ENCODE peak calls at places on chromosomes 11 and 22, in eight cellular contexts. K is neuronal stem cell; W is right lobe of liver; T is aorta; S is H1; N is CD4-positive, CD25-positive, alpha-beta regulatory T cell; L is kidney; C is psoas muscle. H is an unnamed sample.

GRCh38 chr11:2099523-2100316 is 39.5 kb downstream of the IGF2 start:
- DNase-seq in L (peak; percentile 75), C (peak; percentile 16), K (no peak), S (no peak), T (peak; percentile 70), W (no peak), N (no peak), H (no peak)

GRCh38 chr11:76385903-76386302 is 4.8 kb downstream of the GVQW3 start:
- DNase-seq in W (peak; percentile 76), N (no peak), L (no peak), C (no peak), T (no peak), S (peak; percentile 2), K (no peak), H (no peak)

GRCh38 chr11:125036933-125037332 is 26.2 kb upstream of the SLC37A2 start:
- DNase-seq in L (no peak), K (no peak), C (no peak), S (no peak), N (no peak), T (no peak), W (no peak), H (no peak)

GRCh38 chr11:105696000-105696399 is 86.1 kb downstream of the GRIA4 start:
- DNase-seq in C (no peak), N (no peak), W (no peak), S (no peak), L (no peak), T (no peak), K (no peak), H (no peak)

GRCh38 chr11:64620286-64620962 is 29.4 kb downstream of the SLC22A12 start:
- DNase-seq in C (no peak), L (no peak), K (no peak), S (no peak), N (no peak), T (no peak), W (peak; percentile 58), H (no peak)

GRCh38 chr11:29009426-29009825 is 901.2 kb downstream of the METTL15 start:
- DNase-seq in W (no peak), S (no peak), K (no peak), T (no peak), N (no peak), L (no peak), C (no peak), H (no peak)

GRCh38 chr11:57792870-57793269 is 31.3 kb downstream of the CTNND1 start:
- DNase-seq in C (no peak), T (no peak), W (no peak), L (no peak), N (no peak), S (no peak), K (no peak), H (no peak)

GRCh38 chr11:38751421-38751820 is 2153.4 kb upstream of the RAG2 start:
- DNase-seq in S (no peak), T (no peak), N (no peak), W (no peak), L (no peak), C (no peak), K (no peak), H (no peak)

GRCh38 chr11:78657441-78657840 is 82.8 kb upstream of the NARS2 start:
- DNase-seq in L (no peak), C (no peak), K (no peak), W (no peak), T (no peak), N (no peak), S (no peak), H (no peak)

GRCh38 chr11:22976146-22976545 is 115.9 kb upstream of the CCDC179 start:
- DNase-seq in S (no peak), K (no peak), T (no peak), W (peak; percentile 60), C (peak; percentile 11), L (no peak), N (no peak), H (no peak)

GRCh38 chr22:44373234-44373633 is 60.5 kb upstream of the SHISAL1 start:
- DNase-seq in N (no peak), T (peak; percentile 21), L (peak; percentile 35), W (peak; percentile 88), K (no peak), S (no peak), C (no peak), H (no peak)

GRCh38 chr11:75472081-75472732 is 39.2 kb upstream of the KLHL35 start:
- DNase-seq in N (no peak), L (peak; percentile 65), S (no peak), T (peak; percentile 45), W (no peak), C (no peak), K (no peak), H (no peak)

GRCh38 chr11:76206327-76207081 is at the start of gene WNT11:
- DNase-seq in C (peak; percentile 70), N (peak; percentile 32), S (no peak), W (no peak), T (peak; percentile 87), K (peak; percentile 76), L (peak; percentile 85), H (no peak)

GRCh38 chr11:94786264-94787126 is 18.3 kb downstream of the AMOTL1 start:
- DNase-seq in T (no peak), K (no peak), W (no peak), S (no peak), C (no peak), N (no peak), L (no peak), H (no peak)

GRCh38 chr11:65786008-65786785 is 666 bp upstream of the OVOL1 start:
- DNase-seq in C (no peak), N (no peak), T (peak; percentile 54), L (peak; percentile 81), K (no peak), W (no peak), S (no peak), H (no peak)

GRCh38 chr22:17927062-17927461 is 97.3 kb downstream of the MICAL3 start:
- DNase-seq in K (no peak), S (no peak), L (no peak), T (no peak), W (no peak), C (no peak), N (no peak), H (no peak)

GRCh38 chr22:48346911-48347310 is 1480.8 kb downstream of the BRD1 start:
- DNase-seq in K (no peak), W (no peak), S (no peak), T (peak; percentile 54), L (peak; percentile 61), N (no peak), C (no peak), H (no peak)

GRCh38 chr11:115498354-115498753 is 5.9 kb downstream of the CADM1 start:
- DNase-seq in S (no peak), L (no peak), W (no peak), T (no peak), C (no peak), K (no peak), N (no peak), H (no peak)

GRCh38 chr11:133834399-133835257 is 10.7 kb downstream of the SPATA19 start:
- DNase-seq in W (no peak), T (no peak), L (no peak), K (no peak), N (no peak), S (no peak), C (no peak), H (no peak)
- H3K4me1 ChIP-seq in W (no peaks in the 10 kb centered on the region), T (no peaks in the 10 kb centered on the region), L (no peaks in the 10 kb centered on the region), K (no peaks in the 10 kb centered on the region), N (no peaks in the 10 kb centered on the region), S (no peaks in the 10 kb centered on the region), C (no peaks in the 10 kb centered on the region), H (no peaks in the 10 kb centered on the region)

GRCh38 chr11:92546089-92546488 is 321.5 kb downstream of the FAT3 start:
- DNase-seq in T (no peak), L (no peak), N (no peak), S (no peak), C (no peak), W (no peak), K (no peak), H (no peak)
- H3K4me1 ChIP-seq in T (peaks cover 1% of the 10 kb centered on the region), L (no peaks in the 10 kb centered on the region), N (no peaks in the 10 kb centered on the region), S (peaks cover 7% of the 10 kb centered on the region), C (no peaks in the 10 kb centered on the region), W (no peaks in the 10 kb centered on the region), K (peaks cover 16% of the 10 kb centered on the region), H (peaks cover 5% of the 10 kb centered on the region)

GRCh38 chr11:111912535-111912934 is at the start of gene HSPB2:
- DNase-seq in C (peak; percentile 52), S (no peak), W (no peak), N (no peak), L (peak; percentile 78), K (no peak), T (peak; percentile 84), H (no peak)
- H3K4me1 ChIP-seq in C (peaks cover 23% of the 10 kb centered on the region), S (peaks cover 5% of the 10 kb centered on the region), W (peaks cover under 1% of the 10 kb centered on the region), N (no peaks in the 10 kb centered on the region), L (peaks cover 13% of the 10 kb centered on the region), K (peaks cover 5% of the 10 kb centered on the region), T (no peaks in the 10 kb centered on the region), H (peaks cover 8% of the 10 kb centered on the region)

GRCh38 chr22:46754826-46755225 is 7.6 kb upstream of the TBC1D22A start:
- DNase-seq in T (no peak), K (no peak), S (no peak), W (no peak), L (no peak), C (no peak), N (no peak), H (no peak)

GRCh38 chr22:46752911-46753310 is 9.5 kb upstream of the TBC1D22A start:
- DNase-seq in W (no peak), S (no peak), C (no peak), K (no peak), L (peak; percentile 69), T (no peak), N (no peak), H (no peak)

GRCh38 chr22:46754110-46754799 is 8.2 kb upstream of the TBC1D22A start:
- DNase-seq in S (no peak), C (peak; percentile 98), K (no peak), W (peak; percentile 91), L (peak; percentile 98), N (no peak), T (peak; percentile 98), H (no peak)

GRCh38 chr22:46753360-46753759 is 9.1 kb upstream of the TBC1D22A start:
- DNase-seq in K (no peak), W (peak; percentile 91), L (peak; percentile 29), S (no peak), T (no peak), N (no peak), C (no peak), H (no peak)

GRCh38 chr22:46753761-46754109 is 8.7 kb upstream of the TBC1D22A start:
- DNase-seq in K (no peak), W (no peak), L (no peak), C (no peak), N (no peak), T (no peak), S (no peak), H (no peak)
- H3K4me1 ChIP-seq in K (peaks cover 7% of the 10 kb centered on the region), W (peaks cover 68% of the 10 kb centered on the region), L (peaks cover 37% of the 10 kb centered on the region), C (peaks cover 33% of the 10 kb centered on the region), N (peaks cover 30% of the 10 kb centered on the region), T (peaks cover 3% of the 10 kb centered on the region), S (no peaks in the 10 kb centered on the region), H (no peaks in the 10 kb centered on the region)

GRCh38 chr11:96328395-96329010 is 14.5 kb downstream of the MAML2 start:
- DNase-seq in T (no peak), L (no peak), C (no peak), N (no peak), S (no peak), W (no peak), K (no peak), H (no peak)
- H3K4me1 ChIP-seq in T (peaks cover 4% of the 10 kb centered on the region), L (peaks cover 33% of the 10 kb centered on the region), C (no peaks in the 10 kb centered on the region), N (peaks cover 14% of the 10 kb centered on the region), S (peaks cover 11% of the 10 kb centered on the region), W (peaks cover 10% of the 10 kb centered on the region), K (peaks cover 32% of the 10 kb centered on the region), H (peaks cover 8% of the 10 kb centered on the region)

GRCh38 chr11:68498903-68499883 is 38.6 kb downstream of the PPP6R3 start:
- DNase-seq in C (no peak), L (no peak), W (no peak), K (no peak), T (no peak), N (no peak), S (no peak), H (no peak)
- H3K4me1 ChIP-seq in C (peaks cover 89% of the 10 kb centered on the region), L (peaks cover 35% of the 10 kb centered on the region), W (peaks cover 40% of the 10 kb centered on the region), K (no peaks in the 10 kb centered on the region), T (no peaks in the 10 kb centered on the region), N (peaks cover 29% of the 10 kb centered on the region), S (peaks cover 4% of the 10 kb centered on the region), H (peaks cover 3% of the 10 kb centered on the region)

H was measured in iPS DF 6.9.